ENCODE peak calls at places on chromosomes 2 and 18, in eight cellular contexts. One of them, this sample, is unnamed.

GRCh38 chr2:113111823-113112287 is 15.5 kb upstream of the IL1RN start:
- DNase-seq in body of pancreas: no peak
- DNase-seq in HepG2: no peak
- DNase-seq in GM23248: no peak
- DNase-seq in HAP-1: no peak
- DNase-seq in IMR-90: no peak
- DNase-seq in H9: no peak
- DNase-seq in left lung: peak; percentile 78
- DNase-seq in this sample: no peak

GRCh38 chr2:52686935-52687334 is 1080.7 kb upstream of the CHAC2 start:
- DNase-seq in body of pancreas: no peak
- DNase-seq in HepG2: peak; percentile 2
- DNase-seq in GM23248: no peak
- DNase-seq in HAP-1: no peak
- DNase-seq in IMR-90: peak; percentile 93
- DNase-seq in H9: no peak
- DNase-seq in left lung: no peak
- DNase-seq in this sample: no peak

GRCh38 chr2:216617159-216617815 is 15.9 kb upstream of the IGFBP2 start:
- DNase-seq in body of pancreas: no peak
- DNase-seq in HepG2: no peak
- DNase-seq in GM23248: no peak
- DNase-seq in HAP-1: no peak
- DNase-seq in IMR-90: no peak
- DNase-seq in H9: no peak
- DNase-seq in left lung: no peak
- DNase-seq in this sample: no peak

GRCh38 chr2:42169869-42170465 is 814 bp downstream of the EML4 start:
- DNase-seq in body of pancreas: no peak
- DNase-seq in HepG2: no peak
- DNase-seq in GM23248: peak; percentile 39
- DNase-seq in HAP-1: no peak
- DNase-seq in IMR-90: peak; percentile 15
- DNase-seq in H9: no peak
- DNase-seq in left lung: no peak
- DNase-seq in this sample: no peak

GRCh38 chr2:119489232-119489952 is 34.9 kb downstream of the SCTR start:
- DNase-seq in body of pancreas: no peak
- DNase-seq in HepG2: no peak
- DNase-seq in GM23248: no peak
- DNase-seq in HAP-1: no peak
- DNase-seq in IMR-90: no peak
- DNase-seq in H9: no peak
- DNase-seq in left lung: no peak
- DNase-seq in this sample: no peak

GRCh38 chr2:27024188-27024587 is 8.6 kb upstream of the TMEM214 start:
- DNase-seq in body of pancreas: no peak
- DNase-seq in HepG2: no peak
- DNase-seq in GM23248: peak; percentile 19
- DNase-seq in HAP-1: no peak
- DNase-seq in IMR-90: no peak
- DNase-seq in H9: peak; percentile 84
- DNase-seq in left lung: no peak
- DNase-seq in this sample: no peak

GRCh38 chr2:49110571-49111315 is 43.6 kb downstream of the FSHR start:
- DNase-seq in body of pancreas: no peak
- DNase-seq in HepG2: no peak
- DNase-seq in GM23248: no peak
- DNase-seq in HAP-1: no peak
- DNase-seq in IMR-90: no peak
- DNase-seq in H9: no peak
- DNase-seq in left lung: no peak
- DNase-seq in this sample: no peak

GRCh38 chr18:44973282-44973681 is 292.6 kb downstream of the SETBP1 start:
- DNase-seq in body of pancreas: no peak
- DNase-seq in HepG2: no peak
- DNase-seq in GM23248: no peak
- DNase-seq in HAP-1: no peak
- DNase-seq in IMR-90: no peak
- DNase-seq in H9: no peak
- DNase-seq in left lung: no peak
- DNase-seq in this sample: no peak

GRCh38 chr2:104853926-104854506 is at the start of gene POU3F3:
- DNase-seq in body of pancreas: peak; percentile 42
- DNase-seq in HepG2: no peak
- DNase-seq in GM23248: peak; percentile 24
- DNase-seq in HAP-1: peak; percentile 94
- DNase-seq in IMR-90: no peak
- DNase-seq in H9: peak; percentile 99
- DNase-seq in left lung: peak; percentile 83
- DNase-seq in this sample: peak; percentile 85

GRCh38 chr2:73997813-73998212 is 13.1 kb downstream of the TET3 start:
- DNase-seq in body of pancreas: no peak
- DNase-seq in HepG2: no peak
- DNase-seq in GM23248: no peak
- DNase-seq in HAP-1: no peak
- DNase-seq in IMR-90: no peak
- DNase-seq in H9: peak; percentile 32
- DNase-seq in left lung: no peak
- DNase-seq in this sample: no peak

GRCh38 chr2:14554829-14555580 is 77.5 kb upstream of the LRATD1 start:
- DNase-seq in body of pancreas: no peak
- DNase-seq in HepG2: no peak
- DNase-seq in GM23248: no peak
- DNase-seq in HAP-1: no peak
- DNase-seq in IMR-90: no peak
- DNase-seq in H9: no peak
- DNase-seq in left lung: no peak
- DNase-seq in this sample: no peak

GRCh38 chr2:17934721-17935120 is 56.3 kb downstream of the KCNS3 start:
- DNase-seq in body of pancreas: no peak
- DNase-seq in HepG2: no peak
- DNase-seq in GM23248: peak; percentile 94
- DNase-seq in HAP-1: no peak
- DNase-seq in IMR-90: peak; percentile 89
- DNase-seq in H9: no peak
- DNase-seq in left lung: no peak
- DNase-seq in this sample: no peak

DNA sequence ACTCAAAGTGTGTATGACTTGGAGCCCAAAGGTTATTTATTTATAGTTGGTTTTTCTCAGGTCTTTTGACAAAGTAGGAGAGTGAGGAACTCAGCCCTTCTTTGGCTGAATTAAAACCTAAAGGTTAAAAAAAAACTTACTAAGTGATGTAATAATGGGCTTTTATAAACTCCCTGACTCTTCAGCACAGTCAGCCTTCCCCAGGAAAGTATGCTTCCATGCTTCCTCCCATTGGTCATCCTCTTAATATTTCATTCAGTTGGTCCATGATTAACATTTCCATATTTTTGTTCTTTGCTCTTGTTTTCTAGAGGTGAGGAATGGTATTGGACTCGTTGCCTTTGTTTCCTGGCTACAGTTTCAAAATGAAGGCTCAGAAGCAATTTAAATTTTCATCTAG is 7.2 kb downstream of the ARPC2 start:
- DNase-seq in body of pancreas: no peak
- DNase-seq in HepG2: no peak
- DNase-seq in GM23248: peak; percentile 51
- DNase-seq in HAP-1: no peak
- DNase-seq in IMR-90: peak; percentile 55
- DNase-seq in H9: no peak
- DNase-seq in left lung: no peak
- DNase-seq in this sample: no peak
- H3K4me1 ChIP-seq in body of pancreas: peaks cover 34% of the 10 kb centered on the region
- H3K4me1 ChIP-seq in HepG2: peaks cover 45% of the 10 kb centered on the region
- H3K4me1 ChIP-seq in GM23248: peaks cover 73% of the 10 kb centered on the region
- H3K4me1 ChIP-seq in HAP-1: peaks cover 37% of the 10 kb centered on the region
- H3K4me1 ChIP-seq in IMR-90: peaks cover 22% of the 10 kb centered on the region
- H3K4me1 ChIP-seq in H9: peaks cover 3% of the 10 kb centered on the region
- H3K4me1 ChIP-seq in left lung: peaks cover 47% of the 10 kb centered on the region
- H3K4me1 ChIP-seq in this sample: peaks cover 65% of the 10 kb centered on the region

GRCh38 chr18:7571626-7572025 is 4.5 kb downstream of the PTPRM start:
- DNase-seq in body of pancreas: no peak
- DNase-seq in HepG2: no peak
- DNase-seq in GM23248: no peak
- DNase-seq in HAP-1: no peak
- DNase-seq in IMR-90: no peak
- DNase-seq in H9: no peak
- DNase-seq in left lung: no peak
- DNase-seq in this sample: no peak
- H3K4me1 ChIP-seq in body of pancreas: peaks cover 10% of the 10 kb centered on the region
- H3K4me1 ChIP-seq in HepG2: peaks cover 58% of the 10 kb centered on the region
- H3K4me1 ChIP-seq in GM23248: peaks cover 37% of the 10 kb centered on the region
- H3K4me1 ChIP-seq in HAP-1: no peaks in the 10 kb centered on the region
- H3K4me1 ChIP-seq in IMR-90: peaks cover 16% of the 10 kb centered on the region
- H3K4me1 ChIP-seq in H9: no peaks in the 10 kb centered on the region
- H3K4me1 ChIP-seq in left lung: peaks cover 7% of the 10 kb centered on the region
- H3K4me1 ChIP-seq in this sample: peaks cover 21% of the 10 kb centered on the region

GRCh38 chr2:65354773-65355172 is 77.6 kb downstream of the SPRED2 start:
- DNase-seq in body of pancreas: no peak
- DNase-seq in HepG2: no peak
- DNase-seq in GM23248: no peak
- DNase-seq in HAP-1: no peak
- DNase-seq in IMR-90: no peak
- DNase-seq in H9: no peak
- DNase-seq in left lung: no peak
- DNase-seq in this sample: no peak

GRCh38 chr2:65351948-65352595 is 80.3 kb downstream of the SPRED2 start:
- DNase-seq in body of pancreas: no peak
- DNase-seq in HepG2: no peak
- DNase-seq in GM23248: no peak
- DNase-seq in HAP-1: no peak
- DNase-seq in IMR-90: no peak
- DNase-seq in H9: no peak
- DNase-seq in left lung: no peak
- DNase-seq in this sample: no peak

GRCh38 chr2:65353046-65353445 is 79.4 kb downstream of the SPRED2 start:
- DNase-seq in body of pancreas: no peak
- DNase-seq in HepG2: no peak
- DNase-seq in GM23248: no peak
- DNase-seq in HAP-1: no peak
- DNase-seq in IMR-90: no peak
- DNase-seq in H9: peak; percentile 61
- DNase-seq in left lung: no peak
- DNase-seq in this sample: no peak

GRCh38 chr2:65355190-65355831 is 77.1 kb downstream of the SPRED2 start:
- DNase-seq in body of pancreas: no peak
- DNase-seq in HepG2: no peak
- DNase-seq in GM23248: peak; percentile 49
- DNase-seq in HAP-1: no peak
- DNase-seq in IMR-90: peak; percentile 59
- DNase-seq in H9: no peak
- DNase-seq in left lung: no peak
- DNase-seq in this sample: no peak

DNA sequence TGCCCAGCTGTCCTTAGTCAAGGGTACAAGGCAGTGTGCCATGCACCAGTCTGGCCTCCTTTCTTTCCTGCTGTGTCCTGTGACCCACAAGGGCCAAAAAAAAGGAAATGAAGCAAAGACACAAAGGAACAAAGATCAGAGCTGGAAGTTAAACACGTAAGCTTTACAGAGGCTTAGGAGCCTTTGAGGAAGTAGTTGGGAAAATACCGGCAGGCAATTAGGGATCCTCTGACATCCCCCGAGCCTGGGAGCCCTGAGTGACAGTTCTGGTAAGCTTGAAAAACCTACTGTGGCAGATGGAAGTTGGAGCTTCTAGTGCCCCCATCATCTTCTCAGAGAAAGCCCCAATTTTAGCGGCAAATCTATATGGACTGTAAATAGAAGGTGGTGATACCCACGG is 78.5 kb downstream of the SPRED2 start:
- DNase-seq in body of pancreas: no peak
- DNase-seq in HepG2: no peak
- DNase-seq in GM23248: no peak
- DNase-seq in HAP-1: no peak
- DNase-seq in IMR-90: no peak
- DNase-seq in H9: no peak
- DNase-seq in left lung: no peak
- DNase-seq in this sample: no peak
- H3K4me1 ChIP-seq in body of pancreas: peaks cover 21% of the 10 kb centered on the region
- H3K4me1 ChIP-seq in HepG2: peaks cover 89% of the 10 kb centered on the region
- H3K4me1 ChIP-seq in GM23248: peaks cover 59% of the 10 kb centered on the region
- H3K4me1 ChIP-seq in HAP-1: peaks cover 26% of the 10 kb centered on the region
- H3K4me1 ChIP-seq in IMR-90: peaks cover 25% of the 10 kb centered on the region
- H3K4me1 ChIP-seq in H9: peaks cover 19% of the 10 kb centered on the region
- H3K4me1 ChIP-seq in left lung: peaks cover 20% of the 10 kb centered on the region
- H3K4me1 ChIP-seq in this sample: peaks cover 27% of the 10 kb centered on the region

GRCh38 chr2:101111917-101112771 is 39.0 kb downstream of the TBC1D8 start:
- DNase-seq in body of pancreas: no peak
- DNase-seq in HepG2: peak; percentile 52
- DNase-seq in GM23248: peak; percentile 50
- DNase-seq in HAP-1: no peak
- DNase-seq in IMR-90: peak; percentile 50
- DNase-seq in H9: no peak
- DNase-seq in left lung: no peak
- DNase-seq in this sample: no peak

GRCh38 chr2:101108357-101108756 is 42.8 kb downstream of the TBC1D8 start:
- DNase-seq in body of pancreas: no peak
- DNase-seq in HepG2: no peak
- DNase-seq in GM23248: no peak
- DNase-seq in HAP-1: no peak
- DNase-seq in IMR-90: no peak
- DNase-seq in H9: no peak
- DNase-seq in left lung: no peak
- DNase-seq in this sample: no peak

GRCh38 chr2:101107246-101107645 is 43.9 kb downstream of the TBC1D8 start:
- DNase-seq in body of pancreas: no peak
- DNase-seq in HepG2: no peak
- DNase-seq in GM23248: no peak
- DNase-seq in HAP-1: no peak
- DNase-seq in IMR-90: no peak
- DNase-seq in H9: no peak
- DNase-seq in left lung: no peak
- DNase-seq in this sample: no peak

GRCh38 chr2:101111262-101111838 is 39.8 kb downstream of the TBC1D8 start:
- DNase-seq in body of pancreas: no peak
- DNase-seq in HepG2: no peak
- DNase-seq in GM23248: no peak
- DNase-seq in HAP-1: no peak
- DNase-seq in IMR-90: no peak
- DNase-seq in H9: no peak
- DNase-seq in left lung: no peak
- DNase-seq in this sample: no peak

DNA sequence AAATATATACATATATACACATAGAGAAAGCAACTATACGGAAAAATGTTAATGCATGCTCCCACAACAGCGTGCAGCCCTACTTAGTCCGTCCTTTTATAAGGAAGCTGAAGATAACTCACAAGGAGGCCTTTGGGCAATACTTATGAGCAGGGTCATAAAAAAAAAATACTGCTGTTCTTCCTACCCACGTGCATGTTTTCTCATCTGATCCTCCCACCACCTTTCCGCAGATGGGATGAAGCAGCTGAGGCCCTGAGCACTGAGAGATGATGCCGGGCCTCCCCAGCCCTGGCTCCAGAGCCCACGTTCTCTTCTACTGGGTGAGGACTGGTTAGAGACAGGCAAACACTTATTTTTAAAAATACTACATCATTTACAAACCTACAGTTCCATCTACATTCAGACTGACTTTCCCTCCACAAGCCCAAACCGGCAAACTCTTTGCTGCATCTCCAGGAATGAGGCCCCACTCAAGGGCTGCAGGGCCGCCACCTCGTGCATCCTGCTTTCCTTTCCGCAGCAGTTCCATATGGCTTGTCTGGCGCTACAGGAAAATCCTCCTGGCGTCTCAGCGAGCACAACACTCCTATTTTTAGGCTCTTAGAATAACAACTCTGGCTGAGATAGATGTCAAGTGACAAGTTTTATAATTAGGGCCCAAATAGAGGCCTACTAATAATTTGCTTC is 41.6 kb downstream of the TBC1D8 start:
- DNase-seq in body of pancreas: no peak
- DNase-seq in HepG2: no peak
- DNase-seq in GM23248: no peak
- DNase-seq in HAP-1: no peak
- DNase-seq in IMR-90: no peak
- DNase-seq in H9: no peak
- DNase-seq in left lung: no peak
- DNase-seq in this sample: no peak
- H3K4me1 ChIP-seq in body of pancreas: peaks cover 94% of the 10 kb centered on the region
- H3K4me1 ChIP-seq in HepG2: peaks cover 97% of the 10 kb centered on the region
- H3K4me1 ChIP-seq in GM23248: peaks cover 9% of the 10 kb centered on the region
- H3K4me1 ChIP-seq in HAP-1: peaks cover 17% of the 10 kb centered on the region
- H3K4me1 ChIP-seq in IMR-90: peaks cover 8% of the 10 kb centered on the region
- H3K4me1 ChIP-seq in H9: peaks cover 25% of the 10 kb centered on the region
- H3K4me1 ChIP-seq in left lung: peaks cover 10% of the 10 kb centered on the region
- H3K4me1 ChIP-seq in this sample: peaks cover 56% of the 10 kb centered on the region

This sample was measured in suprapubic skin.